ENCODE peak calls at places on chromosomes 6 and 20, in nine cellular contexts. P, G, I, U, N, H, L, C and F are unnamed samples.

GRCh38 chr20:25867776-25868649 is 171.4 kb upstream of the ZNF337 start:
- DNase-seq in H (no peak), N (peak), L (no peak), U (peak), C (peak), P (peak), G (peak), I (peak), F (no peak)

GRCh38 chr20:62933966-62934365 is 4.0 kb upstream of the GID8 start:
- DNase-seq in L (no peak), P (no peak), U (no peak), N (no peak), I (no peak), C (no peak), G (peak), H (no peak), F (no peak)

GRCh38 chr6:155495011-155495768 is 39.6 kb upstream of the NOX3 start:
- DNase-seq in G (peak), P (no peak), C (no peak), I (peak), N (peak), U (no peak), H (peak), L (no peak), F (peak)

GRCh38 chr6:90397929-90398674 is 101.5 kb upstream of the BACH2 start:
- DNase-seq in H (no peak), P (no peak), N (no peak), G (no peak), U (no peak), L (no peak), C (no peak), I (no peak), F (no peak)

GRCh38 chr6:166540631-166541331 is 45.7 kb downstream of the RAMACL start:
- DNase-seq in H (no peak), C (peak), L (no peak), G (no peak), I (peak), P (no peak), U (peak), N (no peak), F (peak)

GRCh38 chr6:14361956-14362587 is 244.5 kb downstream of the CD83 start:
- DNase-seq in I (no peak), L (no peak), C (no peak), P (no peak), H (no peak), U (peak), N (no peak), G (no peak), F (no peak)

GRCh38 chr6:8279094-8279805 is 156.1 kb downstream of the SLC35B3 start:
- DNase-seq in N (no peak), P (no peak), G (no peak), I (no peak), L (no peak), U (no peak), H (no peak), C (no peak), F (no peak)

GRCh38 chr20:6604179-6604578 is 163.3 kb upstream of the BMP2 start:
- DNase-seq in H (no peak), L (peak), G (no peak), P (no peak), N (no peak), U (no peak), C (no peak), I (no peak), F (no peak)

GRCh38 chr6:68673255-68673654 is 38.2 kb downstream of the ADGRB3 start:
- DNase-seq in C (no peak), U (no peak), H (no peak), N (no peak), L (no peak), P (no peak), G (no peak), I (no peak), F (no peak)

GRCh38 chr20:53208110-53208908 is 236.2 kb downstream of the TSHZ2 start:
- DNase-seq in L (no peak), N (no peak), P (no peak), C (peak), U (no peak), G (no peak), H (no peak), I (no peak), F (no peak)

GRCh38 chr6:127515234-127515793 is 3.8 kb downstream of the MTCL3 start:
- DNase-seq in C (no peak), N (no peak), L (no peak), U (no peak), H (no peak), P (no peak), G (peak), I (no peak), F (no peak)

GRCh38 chr6:29653452-29654038 is 3.3 kb upstream of the MOG start:
- DNase-seq in U (peak), L (no peak), G (peak), C (peak), N (no peak), I (peak), P (peak), H (peak), F (peak)

GRCh38 chr6:24646771-24647170 is 780 bp upstream of the KIAA0319 start:
- DNase-seq in N (no peak), L (no peak), C (no peak), G (no peak), H (no peak), I (peak), P (no peak), U (no peak), F (no peak)

GRCh38 chr6:55916188-55916587 is 40.8 kb upstream of the BMP5 start:
- DNase-seq in P (no peak), G (no peak), H (no peak), C (no peak), U (no peak), I (no peak), L (no peak), N (no peak), F (no peak)

GRCh38 chr20:43590036-43590391 is 723 bp upstream of the IFT52 start:
- DNase-seq in I (peak), U (no peak), L (no peak), P (peak), H (peak), N (peak), G (peak), C (no peak), F (no peak)

GRCh38 chr6:117711369-117711768 is 36.1 kb downstream of the NUS1 start:
- DNase-seq in L (no peak), H (peak), C (no peak), N (no peak), U (no peak), I (no peak), G (no peak), P (no peak), F (no peak)

GRCh38 chr20:37469531-37469930 is 51.5 kb upstream of the NNAT start:
- DNase-seq in L (no peak), U (no peak), I (no peak), G (no peak), N (no peak), H (no peak), C (no peak), P (no peak), F (no peak)

GRCh38 chr6:158020272-158020711 is 38.6 kb downstream of the SYNJ2 start:
- DNase-seq in C (no peak), G (no peak), H (no peak), L (no peak), N (no peak), P (no peak), I (no peak), U (no peak), F (no peak)

GRCh38 chr6:124881898-124882579 is 80.2 kb upstream of the RNF217 start:
- DNase-seq in P (no peak), C (no peak), H (no peak), I (no peak), L (no peak), G (no peak), N (no peak), U (no peak), F (no peak)

GRCh38 chr6:12313311-12313991 is 23.3 kb downstream of the EDN1 start:
- DNase-seq in I (no peak), C (no peak), G (no peak), P (no peak), L (peak), H (no peak), N (no peak), U (no peak), F (no peak)

GRCh38 chr20:62980380-62980960 is 26.3 kb downstream of the BHLHE23 start:
- DNase-seq in N (no peak), I (no peak), H (no peak), U (no peak), P (no peak), G (no peak), C (no peak), L (no peak), F (no peak)

GRCh38 chr6:145704153-145704781 is 31.1 kb downstream of the EPM2A start:
- DNase-seq in I (no peak), G (no peak), U (no peak), P (no peak), N (no peak), C (peak), L (no peak), H (no peak), F (no peak)

GRCh38 chr6:158758464-158758863 is 60.7 kb downstream of the EZR start:
- DNase-seq in P (no peak), H (no peak), I (no peak), U (no peak), L (no peak), G (no peak), C (no peak), N (no peak), F (no peak)

GRCh38 chr6:16146527-16146955 is 17.7 kb downstream of the MYLIP start:
- DNase-seq in H (no peak), P (no peak), G (no peak), L (no peak), C (no peak), I (no peak), N (no peak), U (peak), F (no peak)

GRCh38 chr6:166534658-166535406 is 51.6 kb downstream of the RAMACL start:
- DNase-seq in U (no peak), C (no peak), N (no peak), L (no peak), G (no peak), H (no peak), I (no peak), P (no peak), F (no peak)

GRCh38 chr6:113065606-113066005 is 718.5 kb downstream of the RFPL4B start:
- DNase-seq in U (no peak), C (no peak), P (no peak), N (no peak), L (no peak), G (no peak), I (no peak), H (peak), F (no peak)

GRCh38 chr6:137218917-137219663 is at the start of gene IFNGR1:
- DNase-seq in N (peak), G (peak), P (peak), I (peak), H (peak), L (peak), C (peak), U (peak), F (peak)

GRCh38 chr6:16754864-16755263 is 6.4 kb downstream of the ATXN1 start:
- DNase-seq in H (peak), G (no peak), I (no peak), C (no peak), U (no peak), N (no peak), L (no peak), P (no peak), F (no peak)

GRCh38 chr6:33808781-33809180 is 5.0 kb upstream of the MLN start:
- DNase-seq in L (no peak), U (no peak), H (no peak), N (no peak), P (no peak), G (no peak), I (no peak), C (no peak), F (no peak)

GRCh38 chr6:45533394-45533793 is 155.7 kb upstream of the SUPT3H start:
- DNase-seq in L (no peak), U (no peak), I (no peak), C (no peak), N (no peak), H (no peak), G (no peak), P (no peak), F (no peak)
- H3K4me3 ChIP-seq in L (peak), U (no peak), I (no peak), C (no peak), N (peak), H (no peak), G (no peak), P (no peak), F (peak)

GRCh38 chr6:44176935-44177509 is 18.4 kb downstream of the CAPN11 start:
- DNase-seq in P (no peak), U (no peak), N (no peak), C (no peak), L (no peak), G (no peak), I (no peak), H (no peak), F (no peak)
- TF ChIP-seq EP300 in P (no peak), U (no peak), N (no peak), C (no peak), L (no peak), G (no peak), I (no peak), H (no peak), F (no peak)

GRCh38 chr6:26103141-26103769 is 16.0 kb downstream of the HFE start:
- DNase-seq in U (no peak), H (peak), C (no peak), I (no peak), G (no peak), N (no peak), P (peak), L (no peak), F (no peak)
- H3K4me3 ChIP-seq in U (peak), H (peak), C (peak), I (no peak), G (peak), N (peak), P (peak), L (peak), F (peak)

GRCh38 chr6:3251462-3252314 is 7.1 kb upstream of the PSMG4 start:
- DNase-seq in U (peak), N (peak), C (peak), I (peak), P (peak), L (peak), G (peak), H (peak), F (peak)
- TF ChIP-seq EP300 in U (no peak), N (no peak), C (peak), I (no peak), P (no peak), L (no peak), G (no peak), H (no peak), F (no peak)

GRCh38 chr20:49427751-49428518 is 54.5 kb downstream of the KCNB1 start:
- DNase-seq in L (no peak), N (no peak), P (no peak), G (no peak), I (no peak), U (no peak), C (no peak), H (no peak), F (peak)
- H3K4me3 ChIP-seq in L (no peak), N (no peak), P (no peak), G (no peak), I (no peak), U (no peak), C (no peak), H (no peak), F (no peak)

DNA sequence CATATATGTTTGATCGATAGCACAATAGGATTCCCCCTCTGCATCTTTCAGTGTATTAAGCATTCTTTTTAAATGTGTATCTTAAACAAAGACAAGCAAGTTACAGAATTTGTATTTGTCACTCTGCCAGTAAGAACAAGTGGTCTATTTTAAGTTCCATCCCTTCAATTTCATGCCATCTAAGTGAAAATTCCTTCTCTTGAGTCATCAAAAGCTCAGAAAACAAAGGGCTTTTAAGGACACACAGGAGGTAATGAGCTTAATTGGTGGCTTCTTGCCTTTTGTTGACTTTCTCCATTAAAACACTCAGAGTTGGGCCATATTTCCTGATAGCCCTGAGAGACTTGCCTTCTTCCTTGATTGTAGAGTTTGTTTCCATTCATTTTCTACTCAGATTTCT is 547.7 kb downstream of the TENT5A start:
- DNase-seq in P (no peak), H (no peak), G (no peak), C (no peak), L (no peak), I (no peak), U (no peak), N (no peak), F (no peak)
- TF ChIP-seq EP300 in P (no peak), H (no peak), G (no peak), C (no peak), L (no peak), I (no peak), U (no peak), N (no peak), F (no peak)